ENCODE peak calls at places on chromosomes 11 and 22, in ten cellular contexts. J is Peyer's patch, G is uterus, B is gastrocnemius medialis, M is breast epithelium, U is A549, E is tibial nerve, P is IMR-90, T is esophagus squamous epithelium, Y is K562. H is an unnamed sample.

GRCh38 chr11:57143459-57143858 is 38.3 kb upstream of the LRRC55 start:
- DNase-seq in J (no peak), G (no peak), B (no peak), M (no peak), U (no peak), E (no peak), P (no peak), T (no peak), Y (peak), H (no peak)

GRCh38 chr11:67389477-67389876 is 2.3 kb upstream of the RAD9A start:
- DNase-seq in J (peak), G (no peak), B (no peak), M (no peak), U (peak), E (no peak), P (no peak), T (no peak), Y (peak), H (no peak)

GRCh38 chr11:64353761-64354506 is 5.0 kb upstream of the RPS6KA4 start:
- DNase-seq in J (no peak), G (no peak), B (no peak), M (no peak), U (no peak), E (no peak), P (no peak), T (no peak), Y (no peak), H (no peak)

GRCh38 chr11:92838655-92839334 is 130.7 kb upstream of the MTNR1B start:
- DNase-seq in J (no peak), G (no peak), B (no peak), M (no peak), U (no peak), E (no peak), P (peak), T (no peak), Y (no peak), H (no peak)

GRCh38 chr11:96242191-96242845 is 100.7 kb downstream of the MAML2 start:
- DNase-seq in J (no peak), G (no peak), B (no peak), M (no peak), U (no peak), E (no peak), P (no peak), T (no peak), Y (no peak), H (no peak)

GRCh38 chr11:57069942-57070341 is 81.2 kb downstream of the OR5AK2 start:
- DNase-seq in J (no peak), G (no peak), B (no peak), M (no peak), U (no peak), E (no peak), P (no peak), T (no peak), Y (no peak), H (no peak)

GRCh38 chr11:57276857-57277505 is 39.9 kb upstream of the APLNR start:
- DNase-seq in J (no peak), G (no peak), B (no peak), M (no peak), U (no peak), E (no peak), P (peak), T (no peak), Y (no peak), H (no peak)

GRCh38 chr11:120031156-120031555 is 106.8 kb downstream of the TRIM29 start:
- DNase-seq in J (no peak), G (no peak), B (no peak), M (no peak), U (no peak), E (no peak), P (no peak), T (no peak), Y (no peak), H (no peak)

GRCh38 chr11:44427432-44427831 is 117.5 kb upstream of the ALX4 start:
- DNase-seq in J (no peak), G (no peak), B (no peak), M (no peak), U (peak), E (no peak), P (no peak), T (no peak), Y (peak), H (no peak)

GRCh38 chr11:17479284-17480214 is 2.9 kb upstream of the ABCC8 start:
- DNase-seq in J (no peak), G (no peak), B (no peak), M (no peak), U (peak), E (no peak), P (no peak), T (no peak), Y (peak), H (peak)

GRCh38 chr22:49686495-49687219 is 141.0 kb downstream of the BRD1 start:
- DNase-seq in J (no peak), G (no peak), B (no peak), M (no peak), U (no peak), E (no peak), P (no peak), T (no peak), Y (no peak), H (no peak)

GRCh38 chr11:47003180-47003877 is 66.8 kb downstream of the CSTPP1 start:
- DNase-seq in J (no peak), G (no peak), B (no peak), M (no peak), U (no peak), E (no peak), P (no peak), T (no peak), Y (no peak), H (no peak)

GRCh38 chr11:103887001-103887680 is 149.3 kb upstream of the DDI1 start:
- DNase-seq in J (no peak), G (no peak), B (no peak), M (no peak), U (no peak), E (no peak), P (no peak), T (no peak), Y (no peak), H (no peak)

GRCh38 chr22:45787770-45788169 is 116.1 kb downstream of the ATXN10 start:
- DNase-seq in J (no peak), G (no peak), B (no peak), M (no peak), U (no peak), E (no peak), P (peak), T (no peak), Y (no peak), H (no peak)

GRCh38 chr11:8328848-8329330 is 65.2 kb upstream of the LMO1 start:
- DNase-seq in J (peak), G (peak), B (peak), M (peak), U (peak), E (peak), P (peak), T (no peak), Y (peak), H (peak)

GRCh38 chr22:19210188-19210587 is 31.7 kb upstream of the SLC25A1 start:
- DNase-seq in J (no peak), G (no peak), B (no peak), M (no peak), U (no peak), E (no peak), P (no peak), T (no peak), Y (no peak), H (no peak)

GRCh38 chr11:31959711-31960110 is 131.2 kb upstream of the RCN1 start:
- DNase-seq in J (no peak), G (no peak), B (no peak), M (no peak), U (peak), E (no peak), P (peak), T (no peak), Y (no peak), H (no peak)

GRCh38 chr11:47589504-47590025 is 3.1 kb downstream of the FAM180B start:
- DNase-seq in J (no peak), G (peak), B (no peak), M (no peak), U (no peak), E (no peak), P (no peak), T (no peak), Y (no peak), H (no peak)

GRCh38 chr11:9459573-9460321 is 1.1 kb upstream of the ZNF143 start:
- DNase-seq in J (no peak), G (no peak), B (no peak), M (no peak), U (peak), E (no peak), P (peak), T (no peak), Y (no peak), H (no peak)

GRCh38 chr11:76056881-76057280 is 149.4 kb downstream of the WNT11 start:
- DNase-seq in J (no peak), G (no peak), B (no peak), M (no peak), U (no peak), E (no peak), P (no peak), T (no peak), Y (no peak), H (no peak)
- TF ChIP-seq POLR2A in J (no peak), G (no peak), B (no peak), M (no peak), U (no peak), E (no peak), P (no peak), T (no peak), Y (no peak), H (no peak)

GRCh38 chr11:10809373-10810199 is 860 bp upstream of the EIF4G2 start:
- DNase-seq in J (no peak), G (no peak), B (no peak), M (no peak), U (peak), E (peak), P (peak), T (no peak), Y (peak), H (peak)

GRCh38 chr11:10808553-10809372 is at the start of gene EIF4G2:
- DNase-seq in J (peak), G (peak), B (peak), M (peak), U (peak), E (peak), P (peak), T (peak), Y (peak), H (peak)

GRCh38 chr11:10806206-10806605 is 2.5 kb downstream of the EIF4G2 start:
- DNase-seq in J (no peak), G (no peak), B (no peak), M (no peak), U (no peak), E (no peak), P (no peak), T (no peak), Y (no peak), H (no peak)

GRCh38 chr11:10805741-10806140 is 3.0 kb downstream of the EIF4G2 start:
- DNase-seq in J (no peak), G (no peak), B (no peak), M (no peak), U (no peak), E (no peak), P (no peak), T (no peak), Y (no peak), H (no peak)

DNA sequence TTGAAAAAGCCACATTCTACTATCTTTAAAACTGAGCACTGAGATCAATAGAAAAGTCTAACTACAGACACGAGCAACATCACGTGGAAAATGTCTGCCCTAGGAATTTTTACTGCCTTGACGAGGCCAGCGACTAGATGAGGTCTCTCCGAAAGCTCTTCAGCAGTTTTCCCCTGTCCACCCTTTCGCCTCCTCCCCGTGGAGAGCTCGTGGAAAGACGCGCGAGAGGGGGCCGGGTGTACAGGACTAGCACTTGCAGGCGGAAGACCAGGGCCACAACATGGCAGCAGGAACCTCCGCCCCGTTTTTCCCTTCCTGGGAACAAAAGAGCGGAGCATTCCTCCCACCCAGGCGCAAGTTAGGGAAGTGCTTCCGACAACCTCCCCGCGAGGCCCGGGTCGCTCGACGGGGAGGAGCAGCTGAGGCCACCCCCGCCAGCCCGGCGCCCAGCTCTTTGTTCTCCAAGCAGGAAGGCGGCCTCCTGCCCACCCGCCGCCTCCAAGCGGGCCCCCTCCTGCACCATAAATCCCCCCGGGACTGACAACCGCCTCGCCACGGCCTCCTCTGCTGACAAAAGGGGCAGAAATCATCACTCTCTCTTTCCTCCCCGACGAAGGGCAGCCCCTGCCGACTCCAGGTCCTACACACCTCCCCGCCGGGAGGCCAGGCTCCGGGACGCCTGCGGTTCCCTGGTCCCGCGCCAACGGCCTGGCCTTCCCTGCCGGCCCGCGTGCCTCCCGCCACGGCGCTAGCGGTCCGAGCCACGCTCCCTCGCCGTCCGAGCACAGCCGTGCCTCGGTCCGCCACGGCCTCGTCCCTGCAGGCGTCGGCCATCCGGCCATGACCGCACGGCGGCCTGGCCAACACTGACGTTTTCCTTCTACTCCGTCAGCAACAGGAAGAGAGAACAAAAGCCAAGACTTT is 835 bp downstream of the EIF4G2 start:
- DNase-seq in J (peak), G (peak), B (peak), M (peak), U (peak), E (peak), P (peak), T (peak), Y (peak), H (peak)
- TF ChIP-seq POLR2A in J (no peak), G (no peak), B (no peak), M (no peak), U (no peak), E (no peak), P (no peak), T (no peak), Y (no peak), H (peak)

GRCh38 chr11:114166897-114167323 is 107.4 kb downstream of the ZBTB16 start:
- DNase-seq in J (no peak), G (no peak), B (no peak), M (no peak), U (no peak), E (peak), P (peak), T (no peak), Y (no peak), H (no peak)
- TF ChIP-seq POLR2A in J (no peak), G (no peak), B (no peak), M (no peak), U (no peak), E (peak), P (no peak), T (no peak), Y (no peak), H (no peak)

GRCh38 chr11:121589946-121590537 is 137.3 kb upstream of the SORL1-AS1 start:
- DNase-seq in J (no peak), G (no peak), B (no peak), M (no peak), U (no peak), E (no peak), P (no peak), T (no peak), Y (no peak), H (no peak)
- TF ChIP-seq POLR2A in J (no peak), G (no peak), B (no peak), M (no peak), U (no peak), E (no peak), P (no peak), T (no peak), Y (no peak), H (no peak)

GRCh38 chr11:115276182-115276581 is 228.0 kb downstream of the CADM1 start:
- DNase-seq in J (no peak), G (no peak), B (no peak), M (no peak), U (no peak), E (no peak), P (no peak), T (no peak), Y (no peak), H (no peak)

GRCh38 chr11:115275045-115275444 is 229.2 kb downstream of the CADM1 start:
- DNase-seq in J (no peak), G (no peak), B (no peak), M (no peak), U (no peak), E (no peak), P (no peak), T (no peak), Y (no peak), H (no peak)

GRCh38 chr11:115284766-115285165 is 219.4 kb downstream of the CADM1 start:
- DNase-seq in J (no peak), G (no peak), B (no peak), M (no peak), U (no peak), E (no peak), P (peak), T (no peak), Y (no peak), H (no peak)

GRCh38 chr11:115276799-115277198 is 227.4 kb downstream of the CADM1 start:
- DNase-seq in J (no peak), G (no peak), B (no peak), M (no peak), U (no peak), E (no peak), P (no peak), T (no peak), Y (no peak), H (no peak)

DNA sequence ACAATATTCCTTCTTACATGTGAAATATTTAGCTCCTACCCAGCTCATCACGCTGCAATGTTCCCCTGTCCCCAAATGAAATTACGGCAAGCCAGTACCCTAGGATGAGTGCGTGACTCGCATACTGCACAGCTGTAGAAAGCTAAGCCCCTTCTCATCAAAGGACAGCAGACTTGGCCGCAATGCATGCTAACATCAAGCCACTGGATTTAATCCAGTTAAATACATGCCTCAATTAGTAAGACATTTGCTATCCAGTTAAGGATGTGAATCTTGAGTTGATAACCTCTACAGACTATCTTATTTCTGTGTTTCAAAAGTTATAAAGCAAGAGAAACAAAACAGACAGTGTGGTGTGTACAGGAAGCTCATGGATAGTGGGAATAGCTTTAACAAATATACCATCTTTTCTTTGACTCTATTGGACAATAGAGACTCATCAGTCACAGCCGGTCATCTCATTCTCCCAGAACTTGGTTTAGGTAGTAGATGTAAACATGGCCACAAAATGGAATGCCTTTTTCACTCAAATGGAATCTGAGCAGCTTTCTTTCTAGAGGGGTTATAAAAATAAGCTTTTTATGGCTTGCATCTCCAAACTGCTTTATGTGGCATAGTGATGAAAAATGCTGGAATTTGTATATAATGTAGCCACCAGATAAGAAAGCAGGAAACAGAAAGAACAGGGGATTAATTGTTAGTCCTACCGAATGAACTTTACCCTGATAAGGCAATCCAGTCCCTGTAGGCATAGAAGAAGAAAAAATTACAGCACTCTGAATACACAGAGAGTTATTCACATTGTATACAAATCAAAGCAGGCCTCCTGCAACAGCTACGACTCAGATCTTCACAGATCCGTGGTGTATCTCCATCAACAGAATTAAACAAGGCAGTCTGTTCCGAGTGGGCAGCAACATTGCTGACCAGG is 224.1 kb downstream of the CADM1 start:
- DNase-seq in J (no peak), G (no peak), B (no peak), M (no peak), U (no peak), E (no peak), P (peak), T (no peak), Y (no peak), H (no peak)
- TF ChIP-seq POLR2A in J (no peak), G (no peak), B (no peak), M (no peak), U (no peak), E (no peak), P (no peak), T (no peak), Y (no peak), H (no peak)

GRCh38 chr22:38867496-38868285 is 4.3 kb downstream of the CBX6 start:
- DNase-seq in J (no peak), G (peak), B (no peak), M (no peak), U (no peak), E (no peak), P (no peak), T (no peak), Y (no peak), H (no peak)

GRCh38 chr22:38869663-38870062 is 2.4 kb downstream of the CBX6 start:
- DNase-seq in J (no peak), G (no peak), B (no peak), M (no peak), U (no peak), E (no peak), P (no peak), T (no peak), Y (no peak), H (no peak)

GRCh38 chr22:38868286-38868721 is 3.7 kb downstream of the CBX6 start:
- DNase-seq in J (no peak), G (peak), B (no peak), M (no peak), U (no peak), E (no peak), P (no peak), T (no peak), Y (no peak), H (no peak)

GRCh38 chr22:38870312-38870741 is 1.7 kb downstream of the CBX6 start:
- DNase-seq in J (peak), G (peak), B (peak), M (peak), U (peak), E (peak), P (peak), T (no peak), Y (peak), H (peak)

DNA sequence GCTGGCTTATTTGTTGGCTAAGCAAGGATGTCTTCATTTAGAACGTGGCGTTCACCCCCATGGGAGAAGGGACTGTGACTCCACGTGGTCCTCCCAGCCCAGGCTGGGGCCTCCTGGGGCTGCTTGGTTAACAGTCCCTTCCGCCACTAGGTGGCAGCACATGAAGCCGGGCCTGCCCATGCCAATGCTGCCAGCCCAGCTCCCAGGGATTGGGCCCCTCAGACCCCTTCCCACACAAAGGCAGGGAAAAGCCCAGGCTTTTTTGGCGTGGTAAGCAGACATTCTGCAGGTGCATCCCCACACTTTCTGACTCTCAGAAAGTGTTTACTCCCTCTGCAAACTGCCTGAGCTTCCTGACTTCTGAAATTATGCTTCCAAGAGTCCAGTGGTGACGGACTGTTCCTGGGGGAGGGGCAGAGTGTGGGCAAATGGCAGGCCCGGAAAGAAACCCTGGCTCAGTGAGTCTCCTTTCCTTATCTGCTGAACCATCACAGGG is 3.1 kb downstream of the CBX6 start:
- DNase-seq in J (peak), G (peak), B (peak), M (peak), U (peak), E (peak), P (peak), T (no peak), Y (peak), H (peak)
- TF ChIP-seq POLR2A in J (no peak), G (no peak), B (no peak), M (no peak), U (no peak), E (no peak), P (no peak), T (no peak), Y (no peak), H (no peak)